ENCODE peak calls at places on chromosomes 4 and X, in ten cellular contexts. B is NB4, D is suprapubic skin, O is breast epithelium, A is esophagus squamous epithelium, N is tibial nerve, U is heart left ventricle, Q is upper lobe of left lung, E is HCT116, W is K562. L is an unnamed sample.

GRCh38 chr4:148565801-148566200 is 123.6 kb upstream of the NR3C2 start:
- DNase-seq in B (no peak), D (no peak), O (no peak), A (no peak), N (no peak), U (no peak), Q (no peak), E (no peak), W (no peak), L (no peak)

GRCh38 chr4:42331914-42332368 is 65.3 kb upstream of the SHISA3 start:
- DNase-seq in B (no peak), D (no peak), O (no peak), A (no peak), N (peak; percentile 39), U (no peak), Q (no peak), E (peak; percentile 24), W (no peak), L (no peak)

GRCh38 chr4:978957-979701 is 5.8 kb upstream of the DGKQ start:
- DNase-seq in B (peak; percentile 94), D (no peak), O (no peak), A (no peak), N (no peak), U (no peak), Q (peak; percentile 58), E (no peak), W (no peak), L (no peak)

GRCh38 chrX:153875391-153876111 is 10.4 kb downstream of the L1CAM start:
- DNase-seq in B (peak; percentile 66), D (no peak), O (peak; percentile 56), A (no peak), N (peak; percentile 19), U (peak; percentile 60), Q (peak; percentile 90), E (no peak), W (peak; percentile 86), L (peak; percentile 90)

GRCh38 chrX:45351478-45351877 is 150.8 kb upstream of the DIPK2B start:
- DNase-seq in B (no peak), D (no peak), O (no peak), A (no peak), N (no peak), U (no peak), Q (no peak), E (no peak), W (no peak), L (no peak)

GRCh38 chr4:23171971-23172370 is 479.2 kb downstream of the GBA3 start:
- DNase-seq in B (no peak), D (no peak), O (no peak), A (no peak), N (no peak), U (no peak), Q (no peak), E (no peak), W (no peak), L (no peak)

GRCh38 chr4:77601614-77602187 is 3.9 kb upstream of the CXCL13 start:
- DNase-seq in B (no peak), D (no peak), O (no peak), A (no peak), N (no peak), U (no peak), Q (no peak), E (no peak), W (no peak), L (no peak)

GRCh38 chrX:5113128-5113527 is 1115.5 kb downstream of the NLGN4X start:
- DNase-seq in B (peak; percentile 27), D (no peak), O (no peak), A (no peak), N (no peak), U (no peak), Q (no peak), E (no peak), W (no peak), L (no peak)

GRCh38 chrX:30887721-30888120 is 1.3 kb downstream of the TAB3 start:
- DNase-seq in B (no peak), D (no peak), O (no peak), A (no peak), N (no peak), U (no peak), Q (no peak), E (no peak), W (no peak), L (no peak)

GRCh38 chrX:73214366-73215094 is at the start of gene NAP1L2:
- DNase-seq in B (peak; percentile 3), D (no peak), O (no peak), A (no peak), N (no peak), U (peak; percentile 38), Q (peak; percentile 61), E (no peak), W (no peak), L (peak; percentile 13)

GRCh38 chr4:152586668-152587067 is 50.8 kb upstream of the FBXW7 start:
- DNase-seq in B (peak; percentile 70), D (no peak), O (no peak), A (no peak), N (no peak), U (no peak), Q (no peak), E (no peak), W (no peak), L (no peak)

GRCh38 chr4:62342346-62342745 is 1142.2 kb downstream of the ADGRL3 start:
- DNase-seq in B (no peak), D (no peak), O (no peak), A (no peak), N (no peak), U (no peak), Q (no peak), E (no peak), W (no peak), L (no peak)

GRCh38 chr4:139559095-139559490 is 3.1 kb upstream of the SETD7 start:
- DNase-seq in B (peak; percentile 31), D (no peak), O (no peak), A (no peak), N (no peak), U (no peak), Q (no peak), E (no peak), W (no peak), L (no peak)
- TF ChIP-seq POLR2A in B (no peak), D (no peak), O (no peak), A (no peak), N (no peak), U (no peak), Q (no peak), E (no peak), W (no peak), L (no peak)

DNA sequence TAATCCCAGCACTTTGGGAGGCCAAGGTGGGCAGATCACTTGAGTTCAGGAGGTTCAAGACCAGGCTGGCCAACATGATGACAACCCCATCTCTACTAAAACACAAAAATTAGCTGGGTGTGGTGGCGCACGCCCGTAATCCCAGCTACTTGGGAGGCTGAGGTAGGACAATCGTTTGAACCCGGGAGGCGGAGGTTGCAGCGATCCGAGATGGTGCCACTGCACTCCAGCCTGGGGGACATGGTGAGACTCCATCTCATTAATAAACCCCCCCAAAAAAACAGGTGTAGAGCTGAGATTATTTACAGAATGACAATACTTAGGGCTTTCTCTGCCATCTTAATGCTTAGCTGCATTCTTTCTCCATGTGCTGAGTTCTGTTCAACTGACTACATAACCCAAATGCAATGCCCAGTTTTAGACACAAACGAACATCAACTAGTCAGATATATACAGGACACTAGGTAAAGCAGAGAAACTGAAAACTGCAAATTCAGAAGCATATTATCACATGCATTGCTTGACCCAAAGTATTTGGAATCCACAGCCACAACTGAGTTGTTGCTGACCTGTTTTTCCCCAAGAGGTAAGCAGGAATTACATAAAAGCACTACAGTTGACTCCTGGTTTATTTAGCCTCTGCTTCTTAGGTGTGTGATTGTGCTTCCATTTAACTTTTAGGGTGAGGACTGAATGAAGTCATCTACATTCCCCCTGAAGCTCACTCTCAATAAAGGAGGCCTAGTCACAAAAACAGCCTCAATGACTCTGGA is 12.1 kb downstream of the RBMX start:
- DNase-seq in B (no peak), D (no peak), O (no peak), A (no peak), N (no peak), U (no peak), Q (no peak), E (no peak), W (no peak), L (no peak)
- TF ChIP-seq POLR2A in B (no peak), D (no peak), O (no peak), A (no peak), N (no peak), U (no peak), Q (no peak), E (no peak), W (peak; percentile 73), L (no peak)

DNA sequence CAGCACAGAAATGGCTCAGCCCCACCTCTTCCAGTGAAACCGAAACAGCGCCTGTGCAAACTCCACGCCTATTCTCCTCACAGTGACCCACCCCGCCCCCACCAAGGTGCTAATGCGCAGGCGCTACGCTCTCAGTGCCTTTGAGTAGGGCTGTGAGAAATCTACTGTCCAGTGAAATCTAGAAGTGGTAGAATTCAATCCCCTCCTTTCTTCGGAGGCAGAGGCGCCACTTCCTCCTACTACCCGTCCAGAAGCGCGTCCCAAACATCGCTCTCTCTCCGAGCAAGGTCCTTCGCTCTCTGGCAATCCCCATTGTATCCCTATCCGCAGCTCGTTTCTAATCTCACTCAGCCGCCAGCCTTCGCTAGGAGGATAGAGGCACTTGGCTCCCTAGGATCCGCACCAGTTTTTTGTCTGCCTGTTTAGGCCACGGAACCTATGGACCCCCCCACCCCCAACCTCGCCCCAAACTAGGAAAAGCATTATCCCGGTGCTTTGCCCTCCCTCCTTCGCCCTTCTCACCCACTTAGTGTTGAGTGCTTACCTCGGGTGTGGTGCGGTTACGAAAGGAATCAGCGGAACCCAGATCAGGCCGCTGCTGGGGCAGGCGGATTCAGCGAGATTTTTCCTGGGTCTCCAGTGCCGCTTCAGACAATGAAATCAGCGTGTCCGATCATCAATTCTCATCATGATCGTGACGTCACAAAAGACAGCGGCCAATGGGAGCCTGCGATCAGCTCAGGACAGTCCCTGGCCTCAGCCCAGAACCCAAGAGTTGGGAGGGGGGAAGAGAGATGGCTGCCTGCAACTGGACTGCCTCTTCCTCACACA is at the start of gene HDX:
- DNase-seq in B (no peak), D (peak; percentile 84), O (peak; percentile 70), A (no peak), N (peak; percentile 77), U (peak; percentile 86), Q (peak; percentile 84), E (no peak), W (no peak), L (peak; percentile 79)
- TF ChIP-seq POLR2A in B (no peak), D (no peak), O (no peak), A (no peak), N (peak; percentile 24), U (no peak), Q (no peak), E (no peak), W (no peak), L (no peak)

DNA sequence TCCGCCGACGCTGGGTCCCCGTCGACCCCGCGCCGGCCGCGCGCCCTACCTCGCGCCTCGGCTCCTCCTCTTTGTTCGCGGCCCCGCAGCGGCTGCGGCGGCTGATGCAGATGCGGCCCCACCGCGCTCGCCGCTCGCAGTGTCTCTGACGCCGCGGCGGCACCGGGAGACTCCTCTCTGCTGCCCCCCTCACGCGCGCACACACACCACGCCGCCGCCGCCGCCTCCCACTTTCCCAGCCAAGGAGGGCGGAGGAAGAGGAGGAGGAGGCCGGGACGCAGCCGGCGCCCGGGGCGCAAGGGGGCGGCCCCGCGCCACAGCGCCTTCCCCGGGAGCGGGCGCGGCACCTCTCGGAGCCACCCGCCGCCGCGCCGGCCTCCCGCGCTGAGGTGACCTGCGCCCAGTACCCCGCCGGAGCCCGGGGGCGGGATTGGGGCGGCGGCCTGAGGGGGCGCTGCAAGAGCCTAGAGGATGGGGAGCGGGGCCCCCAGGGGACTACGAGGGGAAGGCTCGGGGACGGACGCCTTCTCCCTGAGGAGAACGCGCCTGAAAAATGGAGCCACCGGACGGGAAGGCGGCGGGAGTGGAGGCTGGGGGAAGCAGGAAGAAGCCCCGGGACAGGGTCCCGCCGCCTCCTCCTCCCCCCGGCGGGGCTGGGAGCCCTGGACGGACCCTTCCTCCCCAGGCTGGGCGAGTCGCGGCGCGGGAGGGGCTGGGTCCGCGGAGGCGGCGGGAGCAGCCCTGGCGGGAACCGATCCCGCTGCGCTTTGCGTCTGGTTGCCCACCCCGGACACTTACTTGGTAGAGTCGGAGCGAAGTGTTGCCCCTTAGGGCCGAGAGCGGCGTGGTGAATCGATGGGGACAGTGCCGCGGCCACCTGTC is at the start of gene SH3RF1:
- DNase-seq in B (peak; percentile 74), D (peak; percentile 89), O (peak; percentile 86), A (peak; percentile 11), N (peak; percentile 76), U (peak; percentile 91), Q (peak; percentile 96), E (no peak), W (peak; percentile 51), L (peak; percentile 84)
- TF ChIP-seq POLR2A in B (no peak), D (peak; percentile 72), O (peak; percentile 66), A (peak; percentile 46), N (peak; percentile 64), U (peak; percentile 7), Q (no peak), E (peak; percentile 58), W (no peak), L (no peak)

L was measured in lower leg skin.